ENCODE peak calls at places on chromosomes 6 and 20, in seven cellular contexts. Y is left ventricle myocardium inferior; U is CD4-positive, alpha-beta memory T cell; Q is CD8-positive, alpha-beta T cell; S is HCT116; F is dorsolateral prefrontal cortex; P is effector memory CD4-positive, alpha-beta T cell. E is an unnamed sample.
A peak's percentile ranks its signal among the peaks of the same experiment; 100 is the strongest.

GRCh38 chr6:51654647-51655046 is 432.8 kb downstream of the PKHD1 start:
- DNase-seq in Y (no peak), U (no peak), Q (no peak), S (no peak), F (no peak), P (no peak), E (no peak)

GRCh38 chr6:4351857-4352669 is 216.7 kb upstream of the ECI2 start:
- DNase-seq in Y (peak; percentile 74), U (no peak), Q (no peak), S (peak; percentile 36), F (peak; percentile 89), P (no peak), E (no peak)

GRCh38 chr6:111765681-111766523 is 107.3 kb downstream of the FYN start:
- DNase-seq in Y (no peak), U (no peak), Q (no peak), S (no peak), F (no peak), P (no peak), E (no peak)

GRCh38 chr6:12165722-12166121 is 124.4 kb upstream of the EDN1 start:
- DNase-seq in Y (no peak), U (no peak), Q (no peak), S (no peak), F (no peak), P (no peak), E (no peak)

GRCh38 chr20:3434232-3434631 is 26.8 kb upstream of the DNAAF9 start:
- DNase-seq in Y (no peak), U (no peak), Q (no peak), S (no peak), F (no peak), P (no peak), E (no peak)

GRCh38 chr6:119602215-119603178 is 252.9 kb upstream of the MAN1A1 start:
- DNase-seq in Y (no peak), U (no peak), Q (no peak), S (no peak), F (no peak), P (no peak), E (no peak)

GRCh38 chr20:443223-443793 is 19.0 kb downstream of the TBC1D20 start:
- DNase-seq in Y (no peak), U (no peak), Q (no peak), S (no peak), F (no peak), P (no peak), E (no peak)

GRCh38 chr6:75856902-75857301 is 107.9 kb downstream of the MYO6 start:
- DNase-seq in Y (no peak), U (no peak), Q (no peak), S (no peak), F (no peak), P (no peak), E (no peak)

GRCh38 chr6:2659882-2660281 is 90.8 kb downstream of the MYLK4 start:
- DNase-seq in Y (no peak), U (no peak), Q (no peak), S (no peak), F (no peak), P (no peak), E (no peak)

GRCh38 chr20:61884571-61885389 is 180.9 kb downstream of the TAF4 start:
- DNase-seq in Y (no peak), U (no peak), Q (no peak), S (no peak), F (no peak), P (no peak), E (no peak)

GRCh38 chr6:130981409-130981808 is 81.6 kb downstream of the EPB41L2 start:
- DNase-seq in Y (no peak), U (no peak), Q (no peak), S (no peak), F (no peak), P (no peak), E (no peak)

GRCh38 chr20:34709044-34709835 is 5.1 kb downstream of the TP53INP2 start:
- DNase-seq in Y (peak; percentile 89), U (peak; percentile 82), Q (peak; percentile 69), S (peak; percentile 57), F (peak; percentile 85), P (peak; percentile 77), E (peak; percentile 80)

GRCh38 chr20:11919571-11919970 is 1.9 kb downstream of the BTBD3 start:
- DNase-seq in Y (no peak), U (no peak), Q (no peak), S (no peak), F (no peak), P (no peak), E (no peak)

GRCh38 chr6:53588816-53589509 is 44.1 kb upstream of the GCLC start:
- DNase-seq in Y (no peak), U (no peak), Q (no peak), S (no peak), F (no peak), P (no peak), E (no peak)

GRCh38 chr6:22754111-22754510 is 184.7 kb downstream of the HDGFL1 start:
- DNase-seq in Y (no peak), U (no peak), Q (no peak), S (no peak), F (no peak), P (no peak), E (no peak)

GRCh38 chr6:17536586-17536985 is 63.5 kb upstream of the FAM8A1 start:
- DNase-seq in Y (no peak), U (no peak), Q (no peak), S (no peak), F (no peak), P (no peak), E (no peak)

GRCh38 chr6:101761124-101761601 is 367.7 kb downstream of the GRIK2 start:
- DNase-seq in Y (no peak), U (no peak), Q (no peak), S (no peak), F (no peak), P (no peak), E (no peak)

GRCh38 chr6:135183532-135184440 is 2.7 kb downstream of the MYB start:
- DNase-seq in Y (no peak), U (peak; percentile 71), Q (peak; percentile 61), S (peak; percentile 83), F (no peak), P (peak; percentile 53), E (peak; percentile 49)

GRCh38 chr6:128964233-128964755 is 81.4 kb downstream of the LAMA2 start:
- DNase-seq in Y (no peak), U (no peak), Q (no peak), S (no peak), F (no peak), P (no peak), E (no peak)

GRCh38 chr6:37820713-37821069 is 1.2 kb downstream of the ZFAND3 start:
- DNase-seq in Y (no peak), U (no peak), Q (no peak), S (no peak), F (no peak), P (no peak), E (no peak)

GRCh38 chr6:37819177-37819801 is at the start of gene ZFAND3:
- DNase-seq in Y (peak; percentile 98), U (peak; percentile 96), Q (peak; percentile 89), S (peak; percentile 94), F (peak; percentile 98), P (peak; percentile 86), E (peak; percentile 96)

GRCh38 chr6:37819802-37820712 is 530 bp downstream of the ZFAND3 start:
- DNase-seq in Y (peak; percentile 60), U (peak; percentile 15), Q (peak; percentile 16), S (peak; percentile 29), F (peak; percentile 60), P (peak; percentile 52), E (peak; percentile 39)

GRCh38 chr6:37822851-37823682 is 3.5 kb downstream of the ZFAND3 start:
- DNase-seq in Y (no peak), U (peak; percentile 10), Q (no peak), S (no peak), F (no peak), P (no peak), E (no peak)

GRCh38 chr6:37821449-37821848 is 1.9 kb downstream of the ZFAND3 start:
- DNase-seq in Y (no peak), U (no peak), Q (no peak), S (no peak), F (no peak), P (no peak), E (no peak)
- H3K4me3 ChIP-seq in Y (peak overlapping the region; percentile 92), U (no peak overlapping the region), Q (no peak overlapping the region), S (no peak overlapping the region), F (peak overlapping the region; percentile 77), P (no peak overlapping the region), E (peak overlapping the region; percentile 57)

GRCh38 chr6:7542878-7543394 is 1.5 kb downstream of the DSP start:
- DNase-seq in Y (peak; percentile 66), U (no peak), Q (no peak), S (peak; percentile 56), F (no peak), P (no peak), E (no peak)
- H3K27ac ChIP-seq in Y (peak overlapping the region; percentile 93), U (no peak overlapping the region), Q (no peak overlapping the region), S (peak overlapping the region; percentile 93), F (no peak overlapping the region), P (no peak overlapping the region), E (no peak overlapping the region)

DNA sequence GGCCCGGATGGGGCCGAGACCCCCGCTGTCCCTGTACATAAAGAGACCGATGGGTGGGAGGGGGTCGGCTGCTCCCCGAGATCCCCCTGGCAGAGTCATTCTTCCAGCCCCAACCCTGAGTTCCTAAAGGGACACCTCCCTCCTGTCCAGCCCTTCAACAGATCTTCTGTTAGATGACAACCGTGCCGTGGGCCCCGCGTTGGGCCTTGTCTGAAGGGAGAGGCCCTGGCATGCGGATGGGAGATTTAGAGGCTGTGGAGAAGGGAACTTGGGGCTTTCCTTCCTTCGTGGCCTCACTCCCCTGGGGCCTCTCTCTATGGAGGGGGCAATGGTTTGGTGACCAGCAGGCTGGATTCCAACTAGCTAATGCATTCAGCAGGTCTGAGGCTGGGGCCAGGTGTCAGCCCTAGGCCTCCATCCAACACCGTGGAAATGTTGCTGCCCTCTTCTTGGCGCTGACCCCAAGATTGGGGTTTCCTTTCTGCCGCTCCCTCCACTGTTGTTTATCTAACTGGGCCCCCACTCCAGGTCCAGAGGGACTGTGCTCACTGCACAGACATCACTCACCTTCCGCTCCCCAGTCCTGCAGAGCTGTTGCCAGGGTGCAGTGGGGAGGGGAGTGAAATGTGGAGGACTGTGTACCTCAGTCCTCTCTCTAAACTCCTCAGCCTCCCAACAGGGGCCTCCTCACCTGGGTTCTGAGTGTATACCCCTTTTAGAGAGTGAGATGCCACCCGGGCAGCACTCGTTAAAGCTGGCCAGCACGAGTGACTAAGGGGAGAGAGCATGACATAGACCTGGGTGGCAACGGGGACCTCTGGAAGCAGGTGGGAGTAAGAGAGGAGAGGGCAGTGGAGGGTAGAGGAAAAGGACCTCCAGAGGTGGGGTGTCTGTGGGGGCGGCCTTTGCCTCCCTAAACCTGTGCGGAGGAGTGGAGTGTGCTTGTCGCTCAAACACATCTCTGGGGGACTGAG is 6.7 kb downstream of the TMEM151B start:
- DNase-seq in Y (no peak), U (no peak), Q (no peak), S (no peak), F (no peak), P (no peak), E (no peak)
- H3K4me3 ChIP-seq in Y (peak overlapping the region; percentile 58), U (no peak overlapping the region), Q (no peak overlapping the region), S (no peak overlapping the region), F (no peak overlapping the region), P (no peak overlapping the region), E (no peak overlapping the region)

DNA sequence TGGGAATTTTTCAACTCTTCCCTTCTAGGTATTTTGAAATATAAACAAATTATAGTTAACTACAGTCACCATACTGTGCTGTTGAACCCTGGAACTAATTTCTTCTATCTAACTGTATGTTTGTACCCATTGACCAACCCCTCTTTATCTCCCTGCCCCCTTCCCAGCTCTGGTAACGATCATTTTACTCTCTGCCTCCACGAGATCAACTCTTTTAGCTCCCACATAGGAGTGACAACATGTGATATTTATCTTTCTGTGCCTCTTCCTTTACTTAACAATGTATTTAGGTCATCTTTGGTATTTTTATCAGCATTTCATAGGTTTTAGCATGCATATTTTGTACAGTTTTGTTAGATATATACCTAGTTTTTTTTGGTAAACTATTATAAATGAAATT is 45.9 kb downstream of the ASXL1 start:
- DNase-seq in Y (no peak), U (no peak), Q (no peak), S (no peak), F (no peak), P (no peak), E (no peak)
- H3K27ac ChIP-seq in Y (no peak overlapping the region), U (no peak overlapping the region), Q (no peak overlapping the region), S (no peak overlapping the region), F (no peak overlapping the region), P (no peak overlapping the region), E (no peak overlapping the region)